ENCODE peak calls at places on chromosomes 4 and X, in six cellular contexts. P is CD4-positive, alpha-beta memory T cell; V is PC-9; U is AG09309; X is fibroblast of villous mesenchyme; W is AG04450. J is an unnamed sample.

GRCh38 chr4:13088726-13089658 is 395.1 kb downstream of the RAB28 start:
- DNase-seq in P (no peak), V (no peak), U (no peak), X (no peak), W (no peak), J (no peak)

GRCh38 chr4:37453361-37454262 is 209.1 kb downstream of the NWD2 start:
- DNase-seq in P (peak), V (peak), U (no peak), X (peak), W (no peak), J (no peak)

GRCh38 chr4:57876934-57877554 is 766.9 kb upstream of the IGFBP7 start:
- DNase-seq in P (no peak), V (no peak), U (no peak), X (no peak), W (no peak), J (no peak)

GRCh38 chrX:1215123-1215823 is 2.8 kb upstream of the CRLF2 start:
- DNase-seq in P (no peak), V (no peak), U (no peak), X (no peak), W (no peak), J (no peak)

GRCh38 chrX:101203782-101204351 is 15.7 kb upstream of the DRP2 start:
- DNase-seq in P (no peak), V (no peak), U (no peak), X (peak), W (no peak), J (no peak)

GRCh38 chr4:20249333-20249732 is 2.4 kb upstream of the SLIT2 start:
- DNase-seq in P (no peak), V (no peak), U (no peak), X (peak), W (no peak), J (no peak)

GRCh38 chr4:40251366-40251765 is 54.5 kb downstream of the RHOH start:
- DNase-seq in P (no peak), V (no peak), U (no peak), X (no peak), W (no peak), J (peak)

GRCh38 chrX:78652971-78653822 is 5.9 kb downstream of the RTL3 start:
- DNase-seq in P (no peak), V (peak), U (peak), X (peak), W (no peak), J (peak)

GRCh38 chrX:85052636-85053343 is 49.1 kb downstream of the APOOL start:
- DNase-seq in P (no peak), V (no peak), U (peak), X (peak), W (peak), J (peak)

GRCh38 chr4:575281-576141 is 584 bp downstream of the TMEM271 start:
- DNase-seq in P (peak), V (no peak), U (peak), X (peak), W (no peak), J (peak)

GRCh38 chr4:72313121-72313520 is 255.9 kb downstream of the ADAMTS3 start:
- DNase-seq in P (no peak), V (peak), U (no peak), X (no peak), W (no peak), J (no peak)

GRCh38 chr4:7460591-7460990 is 25.9 kb upstream of the PSAPL1 start:
- DNase-seq in P (no peak), V (no peak), U (no peak), X (peak), W (no peak), J (no peak)

GRCh38 chrX:73481521-73481920 is 34.7 kb downstream of the CDX4 start:
- DNase-seq in P (no peak), V (no peak), U (no peak), X (no peak), W (no peak), J (no peak)

GRCh38 chr4:165927815-165928214 is 54.8 kb downstream of the TLL1 start:
- DNase-seq in P (no peak), V (no peak), U (no peak), X (no peak), W (no peak), J (no peak)

GRCh38 chr4:81260443-81261102 is 45.6 kb upstream of the PRKG2 start:
- DNase-seq in P (no peak), V (no peak), U (no peak), X (no peak), W (no peak), J (no peak)

GRCh38 chr4:73964862-73965611 is 16.8 kb downstream of the PF4 start:
- DNase-seq in P (no peak), V (no peak), U (no peak), X (peak), W (no peak), J (no peak)

GRCh38 chrX:26918633-26919032 is 544.5 kb downstream of the PPP4R3C start:
- DNase-seq in P (no peak), V (no peak), U (no peak), X (no peak), W (no peak), J (no peak)

GRCh38 chr4:160403066-160403465 is 1300.2 kb downstream of the RAPGEF2 start:
- DNase-seq in P (no peak), V (no peak), U (no peak), X (no peak), W (no peak), J (no peak)

GRCh38 chrX:20418379-20418778 is 151.7 kb upstream of the RPS6KA3 start:
- DNase-seq in P (no peak), V (no peak), U (no peak), X (no peak), W (no peak), J (no peak)

GRCh38 chr4:141548791-141549190 is 87.6 kb upstream of the IL15 start:
- DNase-seq in P (no peak), V (no peak), U (no peak), X (peak), W (peak), J (no peak)

GRCh38 chr4:140137654-140138053 is 16.3 kb downstream of the MAML3 start:
- DNase-seq in P (no peak), V (no peak), U (no peak), X (peak), W (no peak), J (no peak)

GRCh38 chr4:37603070-37603468 is 83.1 kb downstream of the RELL1 start:
- DNase-seq in P (peak), V (peak), U (peak), X (peak), W (peak), J (peak)

GRCh38 chrX:2550288-2551020 is 49.7 kb upstream of the DHRSX start:
- DNase-seq in P (no peak), V (no peak), U (no peak), X (no peak), W (no peak), J (no peak)

GRCh38 chrX:143664302-143664701 is 28.4 kb upstream of the SLITRK4 start:
- DNase-seq in P (no peak), V (no peak), U (no peak), X (peak), W (no peak), J (no peak)

GRCh38 chr4:182205293-182205692 is 37.9 kb upstream of the TENM3 start:
- DNase-seq in P (no peak), V (no peak), U (no peak), X (no peak), W (no peak), J (no peak)

GRCh38 chrX:23784487-23785301 is 1.7 kb downstream of the SAT1 start:
- DNase-seq in P (no peak), V (no peak), U (peak), X (peak), W (no peak), J (peak)

GRCh38 chrX:20665441-20665840 is 398.7 kb upstream of the RPS6KA3 start:
- DNase-seq in P (no peak), V (no peak), U (no peak), X (peak), W (no peak), J (no peak)

GRCh38 chr4:75686346-75686745 is 13.1 kb upstream of the G3BP2 start:
- DNase-seq in P (peak), V (no peak), U (no peak), X (no peak), W (no peak), J (no peak)

DNA sequence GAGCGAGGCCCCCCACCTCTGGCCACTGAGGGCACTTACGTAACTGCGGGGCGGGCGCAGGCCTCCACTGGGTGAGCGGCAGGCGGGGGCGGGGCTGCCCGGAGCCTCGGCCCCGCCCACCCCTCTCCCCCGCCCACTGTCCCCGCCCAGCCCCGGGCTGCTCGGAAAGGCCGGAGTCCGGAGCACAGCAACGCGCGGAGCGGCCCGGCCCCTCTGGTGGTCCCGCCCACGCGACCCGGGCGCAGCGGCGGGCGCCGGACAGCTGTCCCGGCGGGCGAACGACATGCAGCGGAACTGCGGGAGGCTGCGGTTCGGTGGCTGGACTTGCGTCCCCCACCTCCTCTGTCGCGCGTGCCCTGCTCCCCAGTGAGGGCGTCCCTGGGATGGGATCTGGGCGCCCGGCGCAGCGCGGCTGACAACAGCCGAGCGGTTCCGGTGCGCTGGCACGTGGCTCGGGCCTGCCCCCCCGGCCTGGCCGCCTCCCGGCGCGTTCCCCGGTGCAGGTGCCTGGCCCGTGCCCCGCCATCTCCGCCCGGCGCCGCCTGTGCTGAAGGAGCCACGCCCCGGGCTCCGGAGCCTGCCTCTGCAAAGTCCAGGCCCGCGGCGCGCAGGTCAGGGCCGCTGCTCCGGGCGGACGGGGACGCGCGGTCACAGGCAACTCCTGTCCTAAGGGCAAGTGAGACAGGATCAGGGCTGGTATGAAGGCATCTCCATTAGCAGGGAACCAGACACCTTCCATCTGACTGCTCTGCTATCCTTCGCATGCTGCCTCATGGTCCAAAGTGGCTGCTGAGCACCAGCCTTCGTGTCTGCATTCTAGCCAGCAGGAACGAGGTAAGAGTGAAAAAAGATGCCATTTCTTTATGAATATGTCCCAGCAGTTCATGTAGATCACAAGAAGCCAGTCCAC is 21.8 kb upstream of the JAKMIP1 start:
- DNase-seq in P (peak), V (no peak), U (no peak), X (peak), W (no peak), J (no peak)
- H3K4me3 ChIP-seq in P (no peak), V (no peak), U (no peak), X (no peak), W (no peak), J (no peak)

GRCh38 chr4:15385515-15385914 is 42.3 kb upstream of the C1QTNF7 start:
- DNase-seq in P (no peak), V (no peak), U (no peak), X (no peak), W (no peak), J (no peak)
- H3K4me3 ChIP-seq in P (no peak), V (no peak), U (no peak), X (no peak), W (no peak), J (no peak)

DNA sequence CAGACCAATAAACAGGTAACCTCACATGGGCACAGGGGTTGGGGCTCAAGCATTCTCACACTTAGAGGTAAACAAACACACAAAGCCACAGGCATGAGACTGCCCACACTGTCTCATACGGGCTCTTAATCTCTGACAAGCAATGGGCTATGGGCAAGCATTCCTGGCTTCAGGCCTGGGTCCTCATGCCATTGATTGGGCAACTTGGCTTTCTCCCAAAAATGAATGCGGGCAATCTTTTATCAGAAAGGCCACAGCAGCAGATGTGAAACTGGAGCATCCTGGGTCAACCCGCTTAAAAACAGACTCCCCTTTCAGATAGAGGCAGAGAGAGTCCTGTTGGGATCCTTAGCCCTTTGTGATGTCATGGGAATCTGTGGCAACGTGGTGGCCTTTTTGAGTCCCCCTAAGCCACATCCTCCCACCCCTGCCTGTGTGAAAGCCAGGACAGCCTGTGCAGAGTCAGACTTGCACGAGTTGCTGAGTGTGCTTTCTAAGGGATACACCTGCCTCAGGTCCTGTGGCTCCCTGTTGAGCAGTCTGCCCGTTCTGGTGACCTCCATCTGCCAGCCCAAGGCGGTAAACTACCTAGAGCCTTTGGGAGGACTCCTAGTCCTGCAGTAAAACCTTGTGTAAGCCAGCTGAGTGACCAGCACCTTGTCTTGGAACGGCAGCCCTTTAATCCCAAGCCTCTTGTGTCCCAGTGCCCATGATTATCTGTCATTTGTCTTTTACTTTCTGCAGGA is 69.1 kb downstream of the NBDY start:
- DNase-seq in P (no peak), V (no peak), U (no peak), X (peak), W (no peak), J (no peak)
- H3K4me3 ChIP-seq in P (no peak), V (no peak), U (no peak), X (no peak), W (no peak), J (no peak)

DNA sequence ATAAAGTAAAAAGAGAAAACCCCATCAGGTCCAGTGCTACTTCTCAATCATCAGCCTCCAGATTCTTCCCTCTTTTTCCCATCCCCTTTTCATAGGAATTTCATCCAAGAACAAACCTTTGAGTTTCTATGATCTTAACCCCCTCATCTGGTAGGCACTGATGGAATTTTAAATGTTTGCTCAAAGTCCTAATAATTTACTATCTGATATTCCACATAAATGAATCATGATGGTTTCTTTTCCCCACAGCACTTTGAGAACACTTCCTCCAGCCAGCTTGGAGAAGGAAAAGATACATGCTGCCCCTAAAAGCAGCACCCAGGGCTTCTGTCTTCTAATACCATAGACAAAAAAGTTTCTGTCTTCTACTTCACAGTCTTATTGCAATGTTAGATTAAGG is 19.4 kb upstream of the KLHL8 start:
- DNase-seq in P (no peak), V (no peak), U (no peak), X (no peak), W (no peak), J (no peak)
- H3K4me3 ChIP-seq in P (no peak), V (no peak), U (no peak), X (no peak), W (no peak), J (no peak)

DNA sequence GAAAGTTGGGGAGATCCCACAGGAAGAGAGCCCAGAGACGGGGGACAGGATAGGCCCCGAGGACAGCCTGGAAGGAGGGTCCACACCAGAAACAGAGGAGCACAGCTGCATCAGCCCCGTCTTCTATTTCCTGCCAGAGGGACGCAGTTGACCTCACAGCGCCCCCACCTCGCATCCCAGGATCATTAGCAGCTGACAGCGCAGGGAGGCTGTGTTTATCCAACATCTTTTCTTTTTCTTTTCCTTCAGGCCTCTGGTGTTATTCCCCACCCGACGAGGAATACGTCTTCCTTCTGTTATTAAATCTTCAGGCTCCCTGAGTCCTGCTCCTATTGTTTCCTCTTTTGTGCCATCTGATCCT is 75.4 kb downstream of the DCHS2 start:
- DNase-seq in P (no peak), V (no peak), U (no peak), X (peak), W (no peak), J (no peak)
- H3K4me3 ChIP-seq in P (no peak), V (peak), U (peak), X (peak), W (peak), J (peak)